ENCODE peak calls at places on chromosomes 13 and 19, in four cellular contexts. K is HepG2, Q is SK-N-SH, T is K562. R is an unnamed sample.

GRCh38 chr13:96730676-96731075 is 263.6 kb downstream of the OXGR1 start:
- DNase-seq in K (no peak), Q (no peak), T (no peak), R (no peak)

GRCh38 chr19:5339470-5339949 is 1.1 kb downstream of the PTPRS start:
- DNase-seq in K (no peak), Q (peak; percentile 79), T (no peak), R (no peak)

GRCh38 chr13:48741377-48741776 is 87.6 kb downstream of the CYSLTR2 start:
- DNase-seq in K (no peak), Q (peak; percentile 30), T (no peak), R (no peak)

GRCh38 chr19:10878253-10878652 is 6.9 kb downstream of the CARM1 start:
- DNase-seq in K (no peak), Q (no peak), T (no peak), R (no peak)

GRCh38 chr19:6730153-6730804 is 7.1 kb downstream of the GPR108 start:
- DNase-seq in K (peak; percentile 96), Q (peak; percentile 71), T (peak; percentile 96), R (no peak)

GRCh38 chr13:41547253-41548000 is 90.1 kb downstream of the RGCC start:
- DNase-seq in K (peak; percentile 36), Q (no peak), T (no peak), R (no peak)

GRCh38 chr13:65063753-65064152 is 2166.4 kb downstream of the PCDH9 start:
- DNase-seq in K (no peak), Q (no peak), T (no peak), R (no peak)

GRCh38 chr13:44188257-44188656 is 185.4 kb upstream of the SERP2 start:
- DNase-seq in K (no peak), Q (no peak), T (no peak), R (peak; percentile 16)

GRCh38 chr13:34247596-34247995 is 429.6 kb downstream of the RFC3 start:
- DNase-seq in K (no peak), Q (no peak), T (no peak), R (no peak)

GRCh38 chr19:50486823-50487515 is 10.3 kb upstream of the GARIN5A start:
- DNase-seq in K (peak; percentile 51), Q (peak; percentile 57), T (peak; percentile 58), R (peak; percentile 80)

GRCh38 chr13:35979378-35979911 is 151.7 kb downstream of the DCLK1 start:
- DNase-seq in K (no peak), Q (no peak), T (no peak), R (no peak)

GRCh38 chr13:91032104-91032503 is 315.4 kb upstream of the MIR17HG start:
- DNase-seq in K (no peak), Q (no peak), T (no peak), R (no peak)

GRCh38 chr19:11480081-11480926 is 542 bp downstream of the ELAVL3 start:
- DNase-seq in K (no peak), Q (peak; percentile 70), T (no peak), R (no peak)

GRCh38 chr13:69912576-69913074 is 195.0 kb upstream of the ATXN8OS start:
- DNase-seq in K (no peak), Q (no peak), T (no peak), R (no peak)

GRCh38 chr19:1140272-1140671 is 33.8 kb downstream of the SBNO2 start:
- DNase-seq in K (no peak), Q (no peak), T (no peak), R (no peak)

GRCh38 chr19:53908933-53909415 is at the start of gene CACNG7:
- DNase-seq in K (no peak), Q (peak; percentile 94), T (no peak), R (no peak)

GRCh38 chr13:31909889-31910551 is 121.6 kb upstream of the FRY start:
- DNase-seq in K (peak; percentile 45), Q (peak; percentile 18), T (peak; percentile 12), R (peak; percentile 41)

GRCh38 chr19:14817052-14817451 is 17.9 kb downstream of the OR7A5 start:
- DNase-seq in K (no peak), Q (no peak), T (no peak), R (no peak)

DNA sequence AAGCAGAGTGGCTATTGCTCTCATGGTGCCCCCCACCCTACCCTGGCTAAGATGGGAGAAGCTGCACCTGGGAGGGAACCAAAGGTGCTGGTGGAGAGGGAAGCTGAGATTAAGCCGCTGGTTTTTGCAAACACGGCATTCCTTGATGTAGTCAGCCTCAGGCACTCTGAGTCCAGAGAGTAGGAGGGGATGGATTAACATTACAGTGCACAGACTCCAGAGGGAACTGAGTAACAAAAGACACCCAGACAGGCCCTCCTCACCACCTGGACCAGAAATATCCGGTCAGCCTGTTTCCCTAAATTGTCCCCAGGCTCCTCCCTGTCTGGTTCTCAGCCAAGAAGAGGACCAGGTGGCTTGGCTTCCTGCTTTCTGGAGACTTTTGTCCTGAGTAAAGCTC is 28.9 kb upstream of the PABPC3 start:
- DNase-seq in K (no peak), Q (no peak), T (no peak), R (no peak)
- TF ChIP-seq ELF1 in K (no peak), Q (no peak), T (no peak), R (no peak)

DNA sequence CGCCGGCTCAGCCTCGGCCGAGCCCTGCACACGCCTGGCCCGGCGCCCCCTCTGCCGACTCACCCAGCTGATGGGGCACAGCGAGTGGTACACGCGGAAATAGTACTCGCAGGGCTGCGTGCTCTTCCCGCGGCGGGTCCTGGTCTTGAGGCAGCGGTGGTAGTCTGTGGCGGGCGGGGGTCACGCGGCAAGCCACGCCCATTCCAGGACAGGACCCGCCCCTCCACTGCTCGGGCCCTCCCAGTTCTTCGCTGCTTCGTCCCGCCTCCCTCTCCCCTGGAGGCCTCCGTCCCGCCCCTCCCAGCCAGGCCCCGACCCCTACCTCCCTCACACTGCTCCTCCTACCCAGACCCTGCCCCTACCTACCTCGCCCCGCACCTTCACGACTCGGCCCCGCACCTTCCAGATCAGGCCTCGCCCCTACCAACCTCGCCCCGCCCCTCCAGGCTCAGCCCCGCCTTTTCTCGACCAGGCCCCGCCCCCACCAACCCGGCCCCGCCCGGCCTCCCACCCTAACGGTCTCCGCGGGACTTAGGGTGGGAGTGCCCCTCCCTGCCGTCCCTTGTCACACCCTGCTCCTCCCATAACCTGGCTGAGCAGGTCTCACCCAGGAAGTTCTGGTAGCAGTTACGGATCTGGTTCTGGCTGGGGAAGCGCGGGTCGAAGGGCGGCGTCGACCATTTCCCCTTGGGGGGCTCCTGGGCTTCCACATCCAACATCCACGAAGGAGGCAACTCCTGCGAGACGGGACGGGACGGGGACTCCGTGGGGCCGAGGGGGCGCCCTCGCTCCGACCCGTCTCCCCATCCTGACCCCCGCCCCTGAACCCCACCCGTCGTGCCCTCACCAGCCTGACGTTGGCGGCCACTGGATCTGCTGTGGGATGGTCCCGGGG is 469 bp downstream of the COX6B2 start:
- DNase-seq in K (no peak), Q (peak; percentile 97), T (peak; percentile 97), R (peak; percentile 23)
- TF ChIP-seq ELF1 in K (no peak), Q (no peak), T (no peak), R (no peak)

DNA sequence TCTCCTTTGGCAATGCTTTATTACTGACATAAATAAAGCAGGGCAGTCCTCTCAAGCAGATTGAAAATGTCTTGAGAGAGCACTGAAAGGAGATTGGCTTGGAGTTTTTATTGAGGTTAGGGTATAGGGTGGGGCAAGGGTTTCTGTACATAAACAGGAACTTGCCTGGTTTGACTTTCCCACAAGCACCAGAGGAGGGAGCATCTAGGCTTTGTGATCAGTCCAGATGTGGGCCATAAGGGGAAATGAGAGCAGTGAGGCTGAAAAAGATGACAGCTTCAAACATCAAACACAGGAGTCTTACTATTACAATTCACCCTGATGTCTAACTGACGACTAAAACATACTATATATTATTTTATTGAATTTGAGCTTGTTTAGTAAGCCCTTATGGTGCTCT is 260.9 kb downstream of the MTUS2 start:
- DNase-seq in K (no peak), Q (no peak), T (no peak), R (no peak)
- TF ChIP-seq ELF1 in K (no peak), Q (no peak), T (no peak), R (no peak)

GRCh38 chr19:19366691-19367396 is 38.6 kb upstream of the GATAD2A start:
- DNase-seq in K (peak; percentile 92), Q (peak; percentile 79), T (peak; percentile 80), R (peak; percentile 95)
- TF ChIP-seq ELF1 in K (peak; percentile 88), Q (no peak), T (peak; percentile 71), R (no peak)

DNA sequence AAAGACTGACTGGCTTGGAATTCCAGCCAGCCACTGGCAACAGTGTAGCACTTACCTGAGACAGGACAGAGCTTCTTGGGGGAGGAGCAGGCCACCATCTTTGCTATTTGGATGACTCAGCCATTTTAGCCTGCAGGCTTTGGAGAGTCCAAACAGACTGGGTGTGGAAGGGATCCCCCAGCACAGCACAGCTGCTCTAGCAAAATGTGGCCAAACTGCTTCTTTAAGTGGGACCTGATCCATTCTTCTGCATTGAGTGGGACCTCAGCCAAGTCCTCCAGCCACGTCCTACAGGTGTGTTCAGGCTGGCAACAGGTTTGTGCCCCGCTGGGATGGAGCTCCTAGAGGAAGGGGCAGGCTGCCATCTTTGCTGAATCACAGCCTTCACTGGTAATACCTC is 80.0 kb downstream of the NDFIP2 start:
- DNase-seq in K (no peak), Q (no peak), T (no peak), R (no peak)
- TF ChIP-seq ELF1 in K (no peak), Q (no peak), T (no peak), R (no peak)

DNA sequence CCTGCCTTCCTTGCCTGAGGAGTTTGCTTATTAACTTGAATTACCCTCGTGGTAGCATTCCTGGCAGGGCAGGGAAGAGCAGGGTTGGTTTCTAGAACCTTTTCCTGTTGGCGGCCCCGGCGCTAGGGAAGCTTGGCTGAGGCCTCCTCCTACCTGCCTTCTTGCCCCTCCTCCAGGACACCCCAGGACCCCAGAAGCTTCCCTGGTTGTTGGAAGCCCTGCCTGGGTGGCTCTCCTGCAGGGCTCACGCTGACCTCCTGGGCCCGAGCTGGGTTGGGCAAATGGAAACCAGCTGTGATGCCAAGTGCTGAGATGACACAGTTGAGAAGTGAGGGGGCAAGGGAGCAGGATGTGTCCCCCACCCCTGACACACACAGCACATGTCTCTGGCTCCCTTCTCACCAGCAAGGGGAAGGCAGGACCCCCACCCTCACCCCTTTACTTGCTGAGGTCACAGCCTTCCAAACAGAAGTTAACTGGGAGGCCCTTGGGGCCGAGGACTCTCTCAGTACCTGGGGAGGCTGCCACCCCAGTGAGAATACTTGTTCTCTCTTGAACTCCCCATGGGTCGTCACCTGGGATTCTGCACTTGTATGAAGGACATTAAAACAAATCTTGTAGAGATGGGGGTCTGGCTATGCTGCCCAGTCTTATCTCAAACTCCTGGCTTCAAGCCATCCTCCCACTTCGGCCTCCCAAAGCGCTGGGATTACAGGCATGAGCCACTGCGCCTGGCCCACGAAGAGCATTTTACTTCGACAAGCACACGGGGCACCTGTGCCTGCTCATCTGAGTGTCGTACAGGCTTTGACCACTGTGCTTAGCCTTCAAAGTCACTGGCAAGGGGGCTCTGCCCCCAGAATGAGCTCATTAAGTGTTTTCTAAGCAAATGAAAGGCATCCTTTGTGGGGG is 10.5 kb downstream of the CEBPA start:
- DNase-seq in K (no peak), Q (no peak), T (no peak), R (no peak)
- TF ChIP-seq ELF1 in K (no peak), Q (no peak), T (no peak), R (no peak)

GRCh38 chr19:12974301-12975220 is 5.2 kb downstream of the DAND5 start:
- DNase-seq in K (peak; percentile 35), Q (peak; percentile 78), T (peak; percentile 67), R (no peak)
- TF ChIP-seq ELF1 in K (no peak), Q (no peak), T (no peak), R (no peak)